ENCODE peak calls at places on chromosomes 6 and 20, in six cellular contexts. U is trophoblast cell, H is IMR-90, C is H9, K is H1, P is neuronal stem cell. O is an unnamed sample.

GRCh38 chr20:44204156-44204831 is 6.3 kb downstream of the OSER1 start:
- DNase-seq in U (peak), H (peak), C (no peak), K (no peak), P (no peak), O (no peak)

GRCh38 chr20:15882553-15882952 is 690.7 kb downstream of the KIF16B start:
- DNase-seq in U (no peak), H (no peak), C (no peak), K (no peak), P (no peak), O (no peak)

GRCh38 chr6:327538-328183 is 35.4 kb downstream of the DUSP22 start:
- DNase-seq in U (no peak), H (peak), C (no peak), K (no peak), P (no peak), O (no peak)

GRCh38 chr20:64216036-64216435 is 39.5 kb upstream of the PCMTD2 start:
- DNase-seq in U (no peak), H (no peak), C (no peak), K (no peak), P (no peak), O (no peak)

GRCh38 chr6:106509420-106510089 is 119.7 kb downstream of the RTN4IP1 start:
- DNase-seq in U (no peak), H (no peak), C (peak), K (no peak), P (peak), O (peak)

GRCh38 chr6:147142684-147143245 is 61.5 kb upstream of the STXBP5 start:
- DNase-seq in U (no peak), H (no peak), C (no peak), K (no peak), P (no peak), O (no peak)

GRCh38 chr6:167047554-167047953 is 48.4 kb downstream of the CEP43 start:
- DNase-seq in U (no peak), H (no peak), C (no peak), K (no peak), P (no peak), O (no peak)

GRCh38 chr6:73309784-73310502 is 44.1 kb downstream of the DPPA5 start:
- DNase-seq in U (peak), H (peak), C (peak), K (no peak), P (peak), O (peak)

GRCh38 chr20:17659801-17660200 is 22.2 kb downstream of the RRBP1 start:
- DNase-seq in U (no peak), H (no peak), C (no peak), K (no peak), P (no peak), O (no peak)

GRCh38 chr6:57172136-57173055 is at the start of gene BAG2:
- DNase-seq in U (peak), H (peak), C (peak), K (peak), P (peak), O (peak)

GRCh38 chr20:63854766-63855362 is 6.4 kb upstream of the ABHD16B start:
- DNase-seq in U (no peak), H (no peak), C (no peak), K (no peak), P (no peak), O (peak)

GRCh38 chr20:59153355-59153681 is 10.3 kb upstream of the ZNF831 start:
- DNase-seq in U (no peak), H (no peak), C (no peak), K (no peak), P (no peak), O (no peak)

GRCh38 chr20:25324412-25324811 is 66.2 kb downstream of the ABHD12 start:
- DNase-seq in U (peak), H (no peak), C (peak), K (no peak), P (no peak), O (no peak)

GRCh38 chr6:113414511-113414910 is 442.6 kb upstream of the MARCKS start:
- DNase-seq in U (peak), H (peak), C (no peak), K (no peak), P (no peak), O (no peak)

GRCh38 chr6:93787841-93788240 is 368.5 kb upstream of the EPHA7 start:
- DNase-seq in U (no peak), H (no peak), C (no peak), K (no peak), P (no peak), O (peak)

GRCh38 chr6:35967059-35967769 is 46.3 kb upstream of the SRPK1 start:
- DNase-seq in U (no peak), H (no peak), C (no peak), K (no peak), P (no peak), O (no peak)

GRCh38 chr6:158338311-158339112 is 26.2 kb downstream of the TULP4 start:
- DNase-seq in U (no peak), H (no peak), C (no peak), K (no peak), P (no peak), O (no peak)

GRCh38 chr6:35185302-35185681 is 28.5 kb upstream of the SCUBE3 start:
- DNase-seq in U (no peak), H (peak), C (no peak), K (no peak), P (no peak), O (no peak)

GRCh38 chr6:118748311-118749062 is 97.1 kb upstream of the CEP85L start:
- DNase-seq in U (no peak), H (peak), C (peak), K (no peak), P (no peak), O (peak)

GRCh38 chr6:138785980-138786379 is 9.9 kb upstream of the ECT2L start:
- DNase-seq in U (no peak), H (peak), C (no peak), K (no peak), P (no peak), O (no peak)

GRCh38 chr6:157822221-157823000 is 635 bp upstream of the SNX9 start:
- DNase-seq in U (no peak), H (no peak), C (peak), K (no peak), P (no peak), O (no peak)

GRCh38 chr6:120875900-120876299 is 458.4 kb downstream of the TBC1D32 start:
- DNase-seq in U (no peak), H (no peak), C (no peak), K (no peak), P (no peak), O (no peak)

GRCh38 chr6:38901802-38902522 is 146.6 kb upstream of the GLP1R start:
- DNase-seq in U (no peak), H (no peak), C (peak), K (no peak), P (no peak), O (peak)

GRCh38 chr20:60035-60918 is 27.2 kb upstream of the DEFB125 start:
- DNase-seq in U (no peak), H (no peak), C (no peak), K (no peak), P (no peak), O (no peak)

GRCh38 chr6:109197061-109197460 is 101.8 kb downstream of the CEP57L1 start:
- DNase-seq in U (no peak), H (no peak), C (no peak), K (no peak), P (no peak), O (no peak)

GRCh38 chr20:62370807-62371587 is 3.9 kb upstream of the LAMA5 start:
- DNase-seq in U (no peak), H (no peak), C (no peak), K (no peak), P (no peak), O (no peak)

GRCh38 chr20:62372042-62372993 is 5.2 kb upstream of the LAMA5 start:
- DNase-seq in U (no peak), H (no peak), C (no peak), K (no peak), P (no peak), O (no peak)

GRCh38 chr20:62370115-62370806 is 3.1 kb upstream of the LAMA5 start:
- DNase-seq in U (peak), H (peak), C (no peak), K (no peak), P (no peak), O (no peak)

GRCh38 chr20:62369508-62370114 is 2.5 kb upstream of the LAMA5 start:
- DNase-seq in U (no peak), H (no peak), C (no peak), K (no peak), P (no peak), O (no peak)

DNA sequence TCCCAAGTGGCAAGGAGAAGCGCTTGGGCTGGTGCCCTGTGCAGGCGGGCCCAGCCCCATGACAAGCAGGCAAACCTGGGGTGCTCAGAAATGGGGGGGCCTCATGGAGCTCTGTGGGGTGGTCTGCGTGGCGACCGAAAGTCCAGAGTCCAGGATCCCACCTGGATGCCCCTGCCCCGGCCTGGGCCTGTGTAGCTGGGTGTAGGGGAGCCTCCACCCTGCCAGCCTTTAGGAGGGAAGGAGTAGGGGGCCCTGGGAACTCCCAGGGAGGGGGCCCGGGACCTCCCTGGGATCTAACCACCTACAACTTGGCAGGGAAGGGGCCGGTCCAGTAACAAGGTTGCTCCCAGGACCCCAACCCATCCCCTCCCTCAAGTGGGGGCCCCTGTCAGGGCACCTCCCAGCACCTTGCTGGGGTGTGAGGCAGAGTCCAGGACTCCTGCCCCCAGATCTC is 4.5 kb upstream of the LAMA5 start:
- DNase-seq in U (no peak), H (no peak), C (no peak), K (no peak), P (no peak), O (no peak)
- H3K4ac ChIP-seq in U (no peak), H (no peak), C (no peak), K (no peak), P (no peak), O (no peak)

DNA sequence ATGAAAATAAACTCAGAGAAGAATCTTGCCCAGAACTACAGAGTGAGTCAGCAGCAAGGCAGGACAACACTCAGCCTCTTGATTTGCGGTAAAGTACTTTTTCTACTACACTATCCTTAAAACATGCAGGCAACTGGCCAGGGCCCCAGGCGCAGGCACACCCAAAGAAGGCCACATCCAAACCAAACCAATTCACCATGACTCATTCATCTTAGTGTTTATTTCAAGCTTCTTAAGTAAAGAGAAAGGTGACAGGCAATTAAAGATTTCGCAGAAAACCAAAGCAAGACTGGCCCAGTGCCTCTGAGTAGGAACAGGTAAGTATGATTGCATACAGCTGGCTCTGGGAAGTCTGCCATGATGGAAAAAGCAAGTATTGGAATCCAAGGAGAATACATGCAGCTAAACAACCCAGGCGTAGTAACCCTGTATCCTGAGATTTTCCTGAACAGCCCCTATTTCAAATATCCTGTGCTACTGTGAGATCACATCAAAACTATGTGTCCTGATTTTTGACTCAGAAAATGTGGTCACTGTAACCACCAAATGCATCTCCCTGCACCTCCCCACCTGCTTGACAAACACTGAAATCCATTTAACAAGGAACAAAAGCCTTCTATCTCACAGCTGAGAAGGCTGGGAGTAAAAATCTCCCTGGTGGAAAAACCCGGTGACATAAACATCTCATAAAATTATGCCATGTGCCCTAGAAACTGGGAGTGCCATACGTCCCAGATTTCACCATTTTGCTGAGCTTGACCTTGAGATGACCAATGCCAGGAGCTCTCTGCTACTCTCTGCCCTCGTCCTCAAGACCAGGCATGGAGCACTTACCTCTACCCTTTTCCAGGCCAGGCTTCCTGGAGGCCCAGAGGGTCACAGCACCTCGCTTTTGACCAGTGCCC is 12.4 kb downstream of the WFDC3 start:
- DNase-seq in U (peak), H (peak), C (no peak), K (no peak), P (no peak), O (no peak)
- H2AK5ac ChIP-seq in U (no peak), H (peak), C (no peak), K (no peak), P (no peak), O (no peak)

GRCh38 chr6:37125779-37126553 is 44.0 kb upstream of the PIM1 start:
- DNase-seq in U (peak), H (no peak), C (peak), K (peak), P (peak), O (peak)
- H3K4ac ChIP-seq in U (no peak), H (peak), C (peak), K (peak), P (no peak), O (peak)

GRCh38 chr6:110367001-110367400 is 8.9 kb upstream of the METTL24 start:
- DNase-seq in U (no peak), H (no peak), C (no peak), K (no peak), P (no peak), O (no peak)

GRCh38 chr6:110366241-110366640 is 8.1 kb upstream of the METTL24 start:
- DNase-seq in U (no peak), H (no peak), C (no peak), K (no peak), P (no peak), O (peak)

GRCh38 chr6:110369056-110369455 is 10.9 kb upstream of the METTL24 start:
- DNase-seq in U (no peak), H (no peak), C (no peak), K (no peak), P (no peak), O (no peak)

GRCh38 chr6:110367825-110368224 is 9.7 kb upstream of the METTL24 start:
- DNase-seq in U (no peak), H (no peak), C (no peak), K (no peak), P (no peak), O (no peak)

DNA sequence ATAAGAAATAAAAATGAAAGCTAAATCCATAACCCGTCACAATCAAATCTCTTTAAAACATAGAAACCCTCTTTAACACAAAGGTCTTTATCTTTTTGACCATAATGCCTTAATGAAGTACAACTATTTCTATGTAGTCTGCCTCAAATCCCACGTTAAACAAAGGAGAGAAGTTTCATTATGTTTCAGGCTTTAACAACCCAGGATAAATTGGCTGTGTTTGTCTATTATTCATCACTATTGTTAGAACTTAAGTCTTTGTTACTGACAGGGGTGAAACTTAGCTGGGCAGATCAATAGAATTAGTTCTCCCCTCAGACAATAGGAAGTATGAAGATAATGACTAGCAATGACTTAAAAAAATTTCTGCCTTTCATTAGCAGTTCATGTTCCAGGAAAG is 10.1 kb upstream of the METTL24 start:
- DNase-seq in U (no peak), H (no peak), C (no peak), K (no peak), P (peak), O (no peak)
- H2AK5ac ChIP-seq in U (no peak), H (no peak), C (no peak), K (no peak), P (no peak), O (no peak)

GRCh38 chr20:36463212-36464061 is 77.9 kb upstream of the MYL9 start:
- DNase-seq in U (no peak), H (no peak), C (no peak), K (no peak), P (no peak), O (no peak)

GRCh38 chr20:36462440-36463211 is 78.7 kb upstream of the MYL9 start:
- DNase-seq in U (no peak), H (peak), C (no peak), K (no peak), P (no peak), O (no peak)

GRCh38 chr20:36465109-36466080 is 75.9 kb upstream of the MYL9 start:
- DNase-seq in U (peak), H (peak), C (peak), K (no peak), P (no peak), O (peak)

GRCh38 chr20:36460648-36461599 is 80.4 kb upstream of the MYL9 start:
- DNase-seq in U (peak), H (peak), C (peak), K (peak), P (peak), O (peak)

GRCh38 chr20:36461600-36462439 is 79.5 kb upstream of the MYL9 start:
- DNase-seq in U (peak), H (peak), C (peak), K (no peak), P (peak), O (peak)
- H3K4ac ChIP-seq in U (peak), H (peak), C (no peak), K (no peak), P (peak), O (peak)

GRCh38 chr20:33516882-33517281 is 27.0 kb downstream of the CBFA2T2 start:
- DNase-seq in U (no peak), H (peak), C (no peak), K (no peak), P (no peak), O (peak)

GRCh38 chr20:33521461-33521860 is 31.6 kb downstream of the CBFA2T2 start:
- DNase-seq in U (no peak), H (no peak), C (no peak), K (no peak), P (no peak), O (no peak)

GRCh38 chr20:33518071-33518470 is 28.2 kb downstream of the CBFA2T2 start:
- DNase-seq in U (no peak), H (peak), C (no peak), K (peak), P (no peak), O (peak)

DNA sequence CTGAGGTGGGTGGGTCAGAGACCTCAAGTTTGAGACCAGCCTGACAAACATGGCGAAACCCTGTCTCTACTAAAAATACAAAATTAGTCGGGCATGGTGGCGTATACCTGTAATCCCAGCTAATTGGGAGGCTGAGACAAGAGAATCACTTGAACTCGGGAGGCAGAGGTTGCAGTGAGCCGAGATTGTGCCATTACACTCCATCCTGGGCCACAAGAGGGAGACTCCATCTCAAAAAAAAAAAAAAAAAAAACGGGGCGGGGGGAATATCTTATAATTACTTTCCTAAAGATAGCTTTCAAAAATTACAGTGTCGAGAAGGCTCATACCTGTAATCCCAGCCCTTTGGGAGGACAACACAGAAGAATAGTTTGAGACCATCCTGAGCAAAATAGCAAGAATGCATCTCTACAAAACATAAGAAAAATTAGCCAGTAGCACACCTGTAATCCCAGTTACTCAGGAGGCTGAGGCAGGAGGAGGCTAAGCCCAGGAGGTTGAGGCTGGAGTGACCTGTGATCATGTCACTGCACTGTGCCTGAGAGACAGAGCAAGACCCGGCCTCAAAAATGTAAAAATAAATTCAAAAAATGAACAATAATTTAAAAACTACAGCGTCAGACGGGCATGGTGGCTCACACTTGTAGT is 25.8 kb downstream of the CBFA2T2 start:
- DNase-seq in U (no peak), H (no peak), C (no peak), K (no peak), P (no peak), O (peak)
- H2AK5ac ChIP-seq in U (no peak), H (no peak), C (no peak), K (no peak), P (no peak), O (no peak)

DNA sequence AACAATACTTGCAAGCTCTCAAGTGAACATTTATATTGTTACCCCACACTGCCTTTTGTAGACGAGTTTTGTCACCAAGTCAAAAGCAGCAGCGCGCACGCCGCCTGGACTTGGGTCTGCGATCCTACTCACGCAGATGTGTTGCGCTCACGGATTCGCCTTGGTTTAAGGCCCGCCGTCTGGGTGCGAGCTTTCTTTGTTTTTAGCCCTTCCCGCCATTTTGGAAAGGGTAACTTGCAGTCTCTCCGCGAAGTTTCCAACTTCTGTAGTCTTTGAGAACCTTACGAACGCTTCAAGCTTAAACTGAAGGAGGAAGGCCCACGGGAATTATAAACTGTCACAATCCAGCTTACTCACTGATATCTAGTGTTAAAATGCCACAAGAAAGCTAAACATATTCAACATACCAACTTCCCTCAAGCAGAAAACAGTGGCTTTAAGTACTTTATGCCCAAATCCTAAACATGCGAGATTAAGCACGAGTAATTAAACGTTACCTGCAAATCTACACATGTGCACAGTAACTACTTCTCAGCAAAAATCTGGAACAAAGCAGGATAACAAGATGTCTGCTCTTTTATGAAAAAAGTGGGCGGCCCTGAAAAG is 80.4 kb upstream of the BTN3A2 start:
- DNase-seq in U (peak), H (peak), C (peak), K (no peak), P (no peak), O (peak)
- H3K4ac ChIP-seq in U (no peak), H (peak), C (no peak), K (peak), P (no peak), O (peak)

O was measured in mesendoderm.